ENCODE peak calls at places on chromosomes 16 and 17, in nine cellular contexts. One of them, this sample, is unnamed.

GRCh38 chr16:72404299-72404698 is 232.3 kb upstream of the PMFBP1 start:
- DNase-seq in H7: no peak
- DNase-seq in body of pancreas: no peak
- DNase-seq in HL-60: no peak
- DNase-seq in ovary: no peak
- DNase-seq in MM.1S: no peak
- DNase-seq in BE2C: no peak
- DNase-seq in tibial artery: no peak
- DNase-seq in suprapubic skin: no peak
- DNase-seq in this sample: no peak

GRCh38 chr17:36949461-36949927 is 740 bp downstream of the AATF start:
- DNase-seq in H7: peak
- DNase-seq in MM.1S: no peak
- DNase-seq in tibial artery: no peak
- DNase-seq in body of pancreas: no peak
- DNase-seq in ovary: no peak
- DNase-seq in BE2C: no peak
- DNase-seq in suprapubic skin: no peak
- DNase-seq in HL-60: no peak
- DNase-seq in this sample: no peak

GRCh38 chr17:10295728-10296343 is 77.0 kb downstream of the MYH13 start:
- DNase-seq in body of pancreas: peak
- DNase-seq in BE2C: no peak
- DNase-seq in MM.1S: peak
- DNase-seq in suprapubic skin: no peak
- DNase-seq in tibial artery: no peak
- DNase-seq in ovary: peak
- DNase-seq in HL-60: no peak
- DNase-seq in H7: peak
- DNase-seq in this sample: peak

GRCh38 chr16:53129281-53130192 is 74.7 kb downstream of the CHD9 start:
- DNase-seq in tibial artery: no peak
- DNase-seq in suprapubic skin: no peak
- DNase-seq in MM.1S: no peak
- DNase-seq in H7: no peak
- DNase-seq in HL-60: no peak
- DNase-seq in BE2C: peak
- DNase-seq in body of pancreas: no peak
- DNase-seq in ovary: no peak
- DNase-seq in this sample: no peak

GRCh38 chr16:29819506-29819905 is 756 bp upstream of the MVP start:
- DNase-seq in HL-60: no peak
- DNase-seq in body of pancreas: no peak
- DNase-seq in ovary: no peak
- DNase-seq in H7: no peak
- DNase-seq in MM.1S: no peak
- DNase-seq in tibial artery: no peak
- DNase-seq in suprapubic skin: no peak
- DNase-seq in BE2C: no peak
- DNase-seq in this sample: no peak

GRCh38 chr17:6570731-6571465 is 14.5 kb upstream of the PITPNM3 start:
- DNase-seq in ovary: no peak
- DNase-seq in body of pancreas: no peak
- DNase-seq in BE2C: no peak
- DNase-seq in tibial artery: no peak
- DNase-seq in H7: peak
- DNase-seq in suprapubic skin: no peak
- DNase-seq in MM.1S: no peak
- DNase-seq in HL-60: no peak
- DNase-seq in this sample: peak

GRCh38 chr16:65136656-65137055 is 14.8 kb upstream of the CDH11 start:
- DNase-seq in HL-60: no peak
- DNase-seq in tibial artery: no peak
- DNase-seq in ovary: no peak
- DNase-seq in suprapubic skin: no peak
- DNase-seq in body of pancreas: no peak
- DNase-seq in H7: no peak
- DNase-seq in BE2C: no peak
- DNase-seq in MM.1S: no peak
- DNase-seq in this sample: no peak

GRCh38 chr17:81541123-81541522 is 11.0 kb downstream of the FAAP100 start:
- DNase-seq in body of pancreas: no peak
- DNase-seq in ovary: no peak
- DNase-seq in MM.1S: no peak
- DNase-seq in suprapubic skin: no peak
- DNase-seq in tibial artery: no peak
- DNase-seq in BE2C: peak
- DNase-seq in HL-60: no peak
- DNase-seq in H7: no peak
- DNase-seq in this sample: no peak

GRCh38 chr16:22653876-22654275 is 143.2 kb downstream of the NPIPB5 start:
- DNase-seq in BE2C: no peak
- DNase-seq in HL-60: no peak
- DNase-seq in tibial artery: no peak
- DNase-seq in suprapubic skin: no peak
- DNase-seq in ovary: no peak
- DNase-seq in H7: no peak
- DNase-seq in body of pancreas: no peak
- DNase-seq in MM.1S: no peak
- DNase-seq in this sample: peak

GRCh38 chr17:18225121-18225561 is 294 bp upstream of the LLGL1 start:
- DNase-seq in H7: peak
- DNase-seq in body of pancreas: peak
- DNase-seq in tibial artery: peak
- DNase-seq in suprapubic skin: peak
- DNase-seq in ovary: peak
- DNase-seq in MM.1S: peak
- DNase-seq in BE2C: peak
- DNase-seq in HL-60: peak
- DNase-seq in this sample: peak

GRCh38 chr17:41750866-41751265 is 16.4 kb upstream of the HAP1 start:
- DNase-seq in tibial artery: no peak
- DNase-seq in BE2C: no peak
- DNase-seq in MM.1S: no peak
- DNase-seq in suprapubic skin: no peak
- DNase-seq in body of pancreas: no peak
- DNase-seq in HL-60: no peak
- DNase-seq in ovary: no peak
- DNase-seq in H7: no peak
- DNase-seq in this sample: no peak
- H3K4me3 ChIP-seq in tibial artery: no peak
- H3K4me3 ChIP-seq in BE2C: no peak
- H3K4me3 ChIP-seq in MM.1S: no peak
- H3K4me3 ChIP-seq in suprapubic skin: no peak
- H3K4me3 ChIP-seq in body of pancreas: no peak
- H3K4me3 ChIP-seq in HL-60: no peak
- H3K4me3 ChIP-seq in ovary: no peak
- H3K4me3 ChIP-seq in H7: no peak
- H3K4me3 ChIP-seq in this sample: no peak

GRCh38 chr17:79033046-79033616 is 9.2 kb downstream of the C1QTNF1 start:
- DNase-seq in BE2C: no peak
- DNase-seq in H7: no peak
- DNase-seq in suprapubic skin: no peak
- DNase-seq in tibial artery: no peak
- DNase-seq in HL-60: no peak
- DNase-seq in body of pancreas: no peak
- DNase-seq in MM.1S: no peak
- DNase-seq in ovary: no peak
- DNase-seq in this sample: peak

GRCh38 chr17:79029327-79030009 is 5.5 kb downstream of the C1QTNF1 start:
- DNase-seq in BE2C: no peak
- DNase-seq in HL-60: no peak
- DNase-seq in tibial artery: peak
- DNase-seq in ovary: peak
- DNase-seq in suprapubic skin: peak
- DNase-seq in H7: peak
- DNase-seq in MM.1S: no peak
- DNase-seq in body of pancreas: no peak
- DNase-seq in this sample: peak

GRCh38 chr17:79034931-79035485 is 11.0 kb downstream of the C1QTNF1 start:
- DNase-seq in BE2C: no peak
- DNase-seq in tibial artery: peak
- DNase-seq in HL-60: no peak
- DNase-seq in H7: no peak
- DNase-seq in body of pancreas: no peak
- DNase-seq in suprapubic skin: peak
- DNase-seq in MM.1S: no peak
- DNase-seq in ovary: no peak
- DNase-seq in this sample: no peak

GRCh38 chr17:79033741-79034501 is 10.0 kb downstream of the C1QTNF1 start:
- DNase-seq in MM.1S: no peak
- DNase-seq in ovary: peak
- DNase-seq in BE2C: peak
- DNase-seq in suprapubic skin: peak
- DNase-seq in tibial artery: peak
- DNase-seq in H7: no peak
- DNase-seq in HL-60: no peak
- DNase-seq in body of pancreas: no peak
- DNase-seq in this sample: peak

GRCh38 chr17:79031996-79032875 is 8.3 kb downstream of the C1QTNF1 start:
- DNase-seq in HL-60: no peak
- DNase-seq in suprapubic skin: peak
- DNase-seq in body of pancreas: no peak
- DNase-seq in ovary: no peak
- DNase-seq in BE2C: no peak
- DNase-seq in MM.1S: no peak
- DNase-seq in H7: no peak
- DNase-seq in tibial artery: peak
- DNase-seq in this sample: peak
- H3K4me3 ChIP-seq in HL-60: no peak
- H3K4me3 ChIP-seq in suprapubic skin: no peak
- H3K4me3 ChIP-seq in body of pancreas: no peak
- H3K4me3 ChIP-seq in ovary: no peak
- H3K4me3 ChIP-seq in BE2C: no peak
- H3K4me3 ChIP-seq in MM.1S: no peak
- H3K4me3 ChIP-seq in H7: no peak
- H3K4me3 ChIP-seq in tibial artery: no peak
- H3K4me3 ChIP-seq in this sample: no peak

GRCh38 chr16:15450624-15451023 is 16.2 kb downstream of the BMERB1 start:
- DNase-seq in body of pancreas: no peak
- DNase-seq in ovary: no peak
- DNase-seq in MM.1S: no peak
- DNase-seq in tibial artery: peak
- DNase-seq in H7: no peak
- DNase-seq in suprapubic skin: no peak
- DNase-seq in HL-60: no peak
- DNase-seq in BE2C: no peak
- DNase-seq in this sample: no peak
- H3K4me3 ChIP-seq in body of pancreas: no peak
- H3K4me3 ChIP-seq in ovary: no peak
- H3K4me3 ChIP-seq in MM.1S: no peak
- H3K4me3 ChIP-seq in tibial artery: no peak
- H3K4me3 ChIP-seq in H7: no peak
- H3K4me3 ChIP-seq in suprapubic skin: no peak
- H3K4me3 ChIP-seq in HL-60: no peak
- H3K4me3 ChIP-seq in BE2C: no peak
- H3K4me3 ChIP-seq in this sample: no peak

GRCh38 chr16:25110392-25110947 is 1.1 kb upstream of the LCMT1 start:
- DNase-seq in MM.1S: no peak
- DNase-seq in H7: no peak
- DNase-seq in suprapubic skin: no peak
- DNase-seq in body of pancreas: no peak
- DNase-seq in ovary: no peak
- DNase-seq in HL-60: no peak
- DNase-seq in tibial artery: no peak
- DNase-seq in BE2C: no peak
- DNase-seq in this sample: no peak
- H3K4me3 ChIP-seq in MM.1S: peak
- H3K4me3 ChIP-seq in H7: peak
- H3K4me3 ChIP-seq in suprapubic skin: peak
- H3K4me3 ChIP-seq in body of pancreas: no peak
- H3K4me3 ChIP-seq in ovary: peak
- H3K4me3 ChIP-seq in HL-60: peak
- H3K4me3 ChIP-seq in tibial artery: peak
- H3K4me3 ChIP-seq in BE2C: peak
- H3K4me3 ChIP-seq in this sample: peak

GRCh38 chr17:34899892-34900291 is 61.4 kb downstream of the CCT6B start:
- DNase-seq in ovary: no peak
- DNase-seq in tibial artery: peak
- DNase-seq in H7: no peak
- DNase-seq in HL-60: no peak
- DNase-seq in MM.1S: no peak
- DNase-seq in suprapubic skin: no peak
- DNase-seq in body of pancreas: no peak
- DNase-seq in BE2C: no peak
- DNase-seq in this sample: peak
- H3K4me3 ChIP-seq in ovary: no peak
- H3K4me3 ChIP-seq in tibial artery: no peak
- H3K4me3 ChIP-seq in H7: no peak
- H3K4me3 ChIP-seq in HL-60: no peak
- H3K4me3 ChIP-seq in MM.1S: no peak
- H3K4me3 ChIP-seq in suprapubic skin: no peak
- H3K4me3 ChIP-seq in body of pancreas: no peak
- H3K4me3 ChIP-seq in BE2C: no peak
- H3K4me3 ChIP-seq in this sample: no peak

GRCh38 chr16:68000450-68000849 is 1.2 kb upstream of the DPEP2 start:
- DNase-seq in BE2C: no peak
- DNase-seq in H7: peak
- DNase-seq in MM.1S: no peak
- DNase-seq in tibial artery: no peak
- DNase-seq in HL-60: no peak
- DNase-seq in suprapubic skin: no peak
- DNase-seq in body of pancreas: no peak
- DNase-seq in ovary: no peak
- DNase-seq in this sample: no peak
- H3K4me3 ChIP-seq in BE2C: no peak
- H3K4me3 ChIP-seq in H7: no peak
- H3K4me3 ChIP-seq in MM.1S: no peak
- H3K4me3 ChIP-seq in tibial artery: no peak
- H3K4me3 ChIP-seq in HL-60: no peak
- H3K4me3 ChIP-seq in suprapubic skin: no peak
- H3K4me3 ChIP-seq in body of pancreas: no peak
- H3K4me3 ChIP-seq in ovary: no peak
- H3K4me3 ChIP-seq in this sample: no peak